ENCODE peak calls at places on chromosomes 11 and 22, in nine cellular contexts. X is activated CD4-positive, alpha-beta T cell treated with anti-CD3 and anti-CD28 coated beads, Interleukin-2, amount 50 U/mL, for 1 hour; L is EL; H is neural crest cell; N is cardiac fibroblast; C is activated T-helper 1 cell treated with Interleukin-2 at 50 U/mL for 16 hours; B is stimulated activated CD4-positive, alpha-beta T cell treated with anti-CD3 and anti-CD28 coated beads, Interleukin-4, amount 100 ng/mL, for 1 hour; F is NCI-H187 treated with DMSO at 0.1 percent for 48 hours; R is kidney tubule cell. T is an unnamed sample.
A peak's percentile ranks its signal among the peaks of the same experiment; 100 is the strongest.

GRCh38 chr11:19727246-19727645 is 14.6 kb downstream of the NAV2 start:
- DNase-seq in X (no peak), L (peak; percentile 75), H (no peak), N (peak; percentile 75), C (no peak), B (no peak), F (no peak), R (peak; percentile 34), T (no peak)

GRCh38 chr11:97667057-97667456 is 1277.2 kb downstream of the JRKL start:
- DNase-seq in X (no peak), L (no peak), H (no peak), N (no peak), C (no peak), B (no peak), F (no peak), R (no peak), T (no peak)

GRCh38 chr22:44683237-44683636 is 18.8 kb upstream of the PRR5 start:
- DNase-seq in X (no peak), L (no peak), H (no peak), N (no peak), C (no peak), B (no peak), F (no peak), R (no peak), T (peak; percentile 83)

GRCh38 chr22:39240841-39241631 is 3.7 kb downstream of the PDGFB start:
- DNase-seq in X (peak; percentile 40), L (peak; percentile 13), H (no peak), N (peak; percentile 25), C (peak; percentile 31), B (no peak), F (no peak), R (peak; percentile 87), T (no peak)

GRCh38 chr11:8315463-8315862 is 51.8 kb upstream of the LMO1 start:
- DNase-seq in X (no peak), L (no peak), H (no peak), N (no peak), C (no peak), B (no peak), F (no peak), R (no peak), T (no peak)

GRCh38 chr11:74011360-74012071 is 2.6 kb upstream of the UCP3 start:
- DNase-seq in X (peak; percentile 34), L (no peak), H (no peak), N (peak; percentile 90), C (no peak), B (peak; percentile 35), F (no peak), R (no peak), T (no peak)

GRCh38 chr11:57560146-57560545 is 7.3 kb downstream of the UBE2L6 start:
- DNase-seq in X (no peak), L (no peak), H (no peak), N (no peak), C (no peak), B (no peak), F (no peak), R (no peak), T (no peak)

GRCh38 chr11:55658608-55659007 is 3.4 kb upstream of the OR4C6 start:
- DNase-seq in X (no peak), L (no peak), H (no peak), N (no peak), C (no peak), B (no peak), F (no peak), R (no peak), T (no peak)

GRCh38 chr11:71204294-71204693 is 48.1 kb downstream of the SHANK2 start:
- DNase-seq in X (no peak), L (no peak), H (no peak), N (no peak), C (no peak), B (no peak), F (no peak), R (no peak), T (no peak)

GRCh38 chr11:4181780-4182721 is 87.5 kb downstream of the RRM1 start:
- DNase-seq in X (peak; percentile 10), L (peak; percentile 66), H (peak; percentile 57), N (peak; percentile 68), C (no peak), B (peak; percentile 17), F (no peak), R (peak; percentile 74), T (peak; percentile 53)

GRCh38 chr11:85694385-85694980 is 8.5 kb upstream of the CCDC89 start:
- DNase-seq in X (no peak), L (peak; percentile 56), H (no peak), N (peak; percentile 78), C (no peak), B (no peak), F (no peak), R (peak; percentile 45), T (no peak)

T was measured in DND-41.